ENCODE peak calls at places on chromosomes 6 and 20, in nine cellular contexts. F is neural crest cell, O is AML-193, P is A172, J is left cardiac atrium, H is Karpas-422, M is cerebellar cortex, G is SK-N-DZ, E is adipocyte. D is an unnamed sample.

GRCh38 chr6:83847179-83847578 is 6.0 kb upstream of the RIPPLY2 start:
- DNase-seq in M (no peak), P (no peak), E (no peak), O (no peak), G (no peak), J (no peak), H (no peak), F (no peak), D (peak; percentile 16)

GRCh38 chr20:41340327-41341055 is at the start of gene LPIN3:
- DNase-seq in J (peak; percentile 90), E (peak; percentile 78), M (peak; percentile 74), P (peak; percentile 63), H (peak; percentile 55), O (no peak), F (peak; percentile 68), G (peak; percentile 93), D (peak; percentile 95)

GRCh38 chr6:164927288-164928040 is 381.9 kb downstream of the C6orf118 start:
- DNase-seq in E (peak; percentile 80), G (peak; percentile 70), F (peak; percentile 84), P (peak; percentile 23), M (peak; percentile 90), H (peak; percentile 79), O (peak; percentile 33), J (peak; percentile 58), D (peak; percentile 34)

GRCh38 chr6:137923866-137924616 is 57.0 kb downstream of the TNFAIP3 start:
- DNase-seq in G (no peak), M (no peak), P (no peak), E (peak; percentile 32), F (no peak), J (no peak), H (no peak), O (peak; percentile 52), D (no peak)

GRCh38 chr6:98605705-98606104 is 228.7 kb upstream of the POU3F2 start:
- DNase-seq in G (no peak), M (no peak), J (no peak), P (no peak), O (no peak), E (no peak), F (no peak), H (no peak), D (no peak)

GRCh38 chr20:46757754-46758678 is 48.6 kb downstream of the SLC2A10 start:
- DNase-seq in E (peak; percentile 81), F (peak; percentile 62), M (peak; percentile 45), G (peak; percentile 55), H (peak; percentile 90), P (peak; percentile 69), O (peak; percentile 27), J (peak; percentile 38), D (peak; percentile 69)

GRCh38 chr6:1044040-1044836 is 267.7 kb upstream of the FOXQ1 start:
- DNase-seq in E (no peak), G (no peak), O (no peak), H (no peak), F (no peak), P (no peak), M (no peak), J (no peak), D (no peak)

GRCh38 chr6:28537509-28538140 is 11.9 kb downstream of the GPX5 start:
- DNase-seq in F (no peak), O (no peak), J (no peak), H (no peak), G (peak; percentile 52), P (peak; percentile 67), M (peak; percentile 48), E (no peak), D (peak; percentile 3)

GRCh38 chr20:1803216-1804128 is 91.7 kb upstream of the SIRPA start:
- DNase-seq in J (peak; percentile 72), O (peak; percentile 84), M (peak; percentile 50), P (no peak), H (peak; percentile 96), G (no peak), E (peak; percentile 70), F (peak; percentile 58), D (no peak)

GRCh38 chr20:39909447-39909846 is 779.6 kb downstream of the MAFB start:
- DNase-seq in F (no peak), M (no peak), J (no peak), G (no peak), P (no peak), E (no peak), O (no peak), H (no peak), D (no peak)

GRCh38 chr20:12086359-12086758 is 168.7 kb downstream of the BTBD3 start:
- DNase-seq in H (no peak), O (no peak), M (no peak), E (peak; percentile 19), F (no peak), P (no peak), J (no peak), G (no peak), D (no peak)

GRCh38 chr6:6771224-6771915 is 182.8 kb downstream of the LY86 start:
- DNase-seq in P (no peak), H (no peak), G (no peak), J (no peak), E (no peak), O (peak; percentile 45), F (no peak), M (no peak), D (no peak)

GRCh38 chr6:43717822-43718221 is 30.2 kb upstream of the MRPS18A start:
- DNase-seq in F (no peak), O (no peak), J (peak; percentile 84), P (no peak), G (no peak), H (no peak), E (no peak), M (no peak), D (no peak)

GRCh38 chr6:81465859-81466258 is 286.6 kb downstream of the TENT5A start:
- DNase-seq in P (peak; percentile 22), F (no peak), M (no peak), H (peak; percentile 41), E (peak; percentile 55), G (peak; percentile 33), J (no peak), O (peak; percentile 30), D (peak; percentile 32)

GRCh38 chr6:130559166-130559565 is 193.3 kb downstream of the TMEM200A start:
- DNase-seq in M (no peak), G (no peak), J (no peak), E (peak; percentile 59), H (no peak), O (no peak), F (no peak), P (no peak), D (no peak)

GRCh38 chr6:146850238-146850896 is 251.6 kb downstream of the ADGB start:
- DNase-seq in O (no peak), G (no peak), F (no peak), M (no peak), E (no peak), J (no peak), H (no peak), P (peak; percentile 66), D (no peak)

GRCh38 chr6:142828030-142828429 is 116.9 kb downstream of the HIVEP2 start:
- DNase-seq in H (no peak), J (no peak), G (peak; percentile 44), E (no peak), M (no peak), O (no peak), P (no peak), F (no peak), D (no peak)

GRCh38 chr6:11938285-11938890 is 73.7 kb upstream of the HIVEP1 start:
- DNase-seq in M (peak; percentile 8), P (no peak), E (no peak), O (no peak), G (no peak), F (no peak), H (no peak), J (no peak), D (no peak)

GRCh38 chr6:703562-703961 is 10.6 kb upstream of the EXOC2 start:
- DNase-seq in P (no peak), O (no peak), J (no peak), H (no peak), M (no peak), G (no peak), E (peak; percentile 18), F (no peak), D (no peak)

GRCh38 chr6:43303751-43304331 is 4.8 kb downstream of the CRIP3 start:
- DNase-seq in G (no peak), P (no peak), H (peak; percentile 36), M (no peak), E (no peak), O (no peak), J (no peak), F (no peak), D (no peak)

GRCh38 chr20:11231742-11232141 is 557.9 kb upstream of the JAG1 start:
- DNase-seq in O (no peak), G (no peak), P (no peak), M (no peak), F (no peak), E (no peak), H (no peak), J (no peak), D (no peak)

GRCh38 chr6:145836170-145836569 is 21.6 kb upstream of the FBXO30 start:
- DNase-seq in F (no peak), M (no peak), O (no peak), H (no peak), E (peak; percentile 83), P (peak; percentile 13), G (no peak), J (no peak), D (no peak)

GRCh38 chr20:62704341-62704948 is 4.2 kb upstream of the NTSR1 start:
- DNase-seq in H (no peak), P (peak; percentile 97), M (no peak), F (no peak), G (peak; percentile 60), O (no peak), E (peak; percentile 96), J (peak; percentile 92), D (peak; percentile 97)

GRCh38 chr20:44624743-44625271 is 26.7 kb downstream of the ADA start:
- DNase-seq in G (no peak), J (no peak), P (no peak), H (no peak), F (no peak), E (no peak), M (no peak), O (no peak), D (no peak)

GRCh38 chr6:143642403-143642802 is 35.4 kb upstream of the PHACTR2 start:
- DNase-seq in P (no peak), H (no peak), E (no peak), O (no peak), F (no peak), M (no peak), J (no peak), G (peak; percentile 11), D (no peak)

GRCh38 chr6:33170176-33171095 is 21.8 kb downstream of the COL11A2 start:
- DNase-seq in P (no peak), M (no peak), O (no peak), F (no peak), J (no peak), G (no peak), H (peak; percentile 83), E (no peak), D (no peak)

GRCh38 chr6:130903602-130904001 is 76.4 kb downstream of the SMLR1 start:
- DNase-seq in P (no peak), G (no peak), O (no peak), H (no peak), F (no peak), E (no peak), M (no peak), J (no peak), D (no peak)

GRCh38 chr20:63137851-63138415 is 78.0 kb downstream of the YTHDF1 start:
- DNase-seq in E (no peak), M (no peak), P (no peak), H (no peak), F (no peak), O (no peak), J (no peak), G (no peak), D (no peak)

GRCh38 chr6:39296745-39297640 is 17.2 kb downstream of the KCNK17 start:
- DNase-seq in G (peak; percentile 16), J (peak; percentile 85), E (peak; percentile 12), M (no peak), O (no peak), H (no peak), P (no peak), F (no peak), D (no peak)

GRCh38 chr6:140661691-140662090 is 1287.2 kb upstream of the CITED2 start:
- DNase-seq in P (peak; percentile 53), H (no peak), G (no peak), E (peak; percentile 21), J (no peak), O (no peak), M (no peak), F (no peak), D (no peak)

GRCh38 chr6:158642805-158643489 is 1.6 kb downstream of the DYNLT1 start:
- DNase-seq in E (peak; percentile 23), P (no peak), F (no peak), G (no peak), H (no peak), O (peak; percentile 22), J (no peak), M (no peak), D (peak; percentile 46)

D was measured in RKO.